ENCODE peak calls at places on chromosomes 3 and 15, in eight cellular contexts. One of them, this sample, is unnamed.

GRCh38 chr3:188305220-188305619 is 151.3 kb downstream of the LPP start:
- DNase-seq in CD8-positive, alpha-beta T cell: no peak
- DNase-seq in colonic mucosa: no peak
- DNase-seq in Peyer's patch: no peak
- DNase-seq in SJSA1: no peak
- DNase-seq in hepatocyte: no peak
- DNase-seq in stomach: no peak
- DNase-seq in CD8-positive, alpha-beta memory T cell: no peak
- DNase-seq in this sample: no peak

GRCh38 chr3:181103605-181104004 is 114.1 kb upstream of the DNAJC19 start:
- DNase-seq in CD8-positive, alpha-beta memory T cell: no peak
- DNase-seq in CD8-positive, alpha-beta T cell: no peak
- DNase-seq in Peyer's patch: no peak
- DNase-seq in colonic mucosa: no peak
- DNase-seq in stomach: no peak
- DNase-seq in SJSA1: no peak
- DNase-seq in hepatocyte: peak; percentile 19
- DNase-seq in this sample: no peak

GRCh38 chr15:38130739-38131498 is 121.7 kb upstream of the SPRED1 start:
- DNase-seq in CD8-positive, alpha-beta memory T cell: no peak
- DNase-seq in stomach: peak; percentile 49
- DNase-seq in SJSA1: no peak
- DNase-seq in Peyer's patch: peak; percentile 81
- DNase-seq in colonic mucosa: peak; percentile 69
- DNase-seq in CD8-positive, alpha-beta T cell: no peak
- DNase-seq in hepatocyte: peak; percentile 74
- DNase-seq in this sample: no peak

GRCh38 chr15:99631256-99631655 is 65.5 kb downstream of the MEF2A start:
- DNase-seq in colonic mucosa: no peak
- DNase-seq in SJSA1: no peak
- DNase-seq in Peyer's patch: peak; percentile 64
- DNase-seq in CD8-positive, alpha-beta memory T cell: no peak
- DNase-seq in stomach: no peak
- DNase-seq in CD8-positive, alpha-beta T cell: no peak
- DNase-seq in hepatocyte: no peak
- DNase-seq in this sample: no peak

GRCh38 chr3:155110021-155110420 is 29.9 kb downstream of the MME start:
- DNase-seq in hepatocyte: no peak
- DNase-seq in CD8-positive, alpha-beta memory T cell: no peak
- DNase-seq in colonic mucosa: no peak
- DNase-seq in SJSA1: no peak
- DNase-seq in stomach: no peak
- DNase-seq in Peyer's patch: no peak
- DNase-seq in CD8-positive, alpha-beta T cell: no peak
- DNase-seq in this sample: no peak

GRCh38 chr3:36606871-36607765 is 157.2 kb downstream of the DCLK3 start:
- DNase-seq in SJSA1: no peak
- DNase-seq in CD8-positive, alpha-beta memory T cell: no peak
- DNase-seq in CD8-positive, alpha-beta T cell: no peak
- DNase-seq in stomach: no peak
- DNase-seq in Peyer's patch: no peak
- DNase-seq in hepatocyte: no peak
- DNase-seq in colonic mucosa: no peak
- DNase-seq in this sample: no peak

GRCh38 chr15:96693515-96693914 is 363.0 kb downstream of the NR2F2 start:
- DNase-seq in CD8-positive, alpha-beta T cell: no peak
- DNase-seq in CD8-positive, alpha-beta memory T cell: no peak
- DNase-seq in SJSA1: no peak
- DNase-seq in hepatocyte: no peak
- DNase-seq in colonic mucosa: no peak
- DNase-seq in stomach: no peak
- DNase-seq in Peyer's patch: no peak
- DNase-seq in this sample: no peak

GRCh38 chr3:42213417-42213816 is 52.6 kb downstream of the CCK start:
- DNase-seq in SJSA1: no peak
- DNase-seq in colonic mucosa: peak; percentile 34
- DNase-seq in CD8-positive, alpha-beta T cell: peak; percentile 62
- DNase-seq in hepatocyte: no peak
- DNase-seq in Peyer's patch: peak; percentile 79
- DNase-seq in stomach: peak; percentile 48
- DNase-seq in CD8-positive, alpha-beta memory T cell: no peak
- DNase-seq in this sample: no peak

GRCh38 chr3:72145506-72146380 is 360.8 kb upstream of the PROK2 start:
- DNase-seq in hepatocyte: peak; percentile 73
- DNase-seq in CD8-positive, alpha-beta T cell: no peak
- DNase-seq in Peyer's patch: no peak
- DNase-seq in SJSA1: peak; percentile 42
- DNase-seq in stomach: no peak
- DNase-seq in colonic mucosa: no peak
- DNase-seq in CD8-positive, alpha-beta memory T cell: no peak
- DNase-seq in this sample: no peak

GRCh38 chr3:162978136-162978535 is 1481.5 kb downstream of the OTOL1 start:
- DNase-seq in colonic mucosa: no peak
- DNase-seq in CD8-positive, alpha-beta T cell: no peak
- DNase-seq in hepatocyte: no peak
- DNase-seq in SJSA1: no peak
- DNase-seq in CD8-positive, alpha-beta memory T cell: no peak
- DNase-seq in stomach: no peak
- DNase-seq in Peyer's patch: no peak
- DNase-seq in this sample: no peak

GRCh38 chr15:35101335-35101734 is 16.2 kb upstream of the NANOGP8 start:
- DNase-seq in hepatocyte: no peak
- DNase-seq in colonic mucosa: no peak
- DNase-seq in stomach: no peak
- DNase-seq in Peyer's patch: no peak
- DNase-seq in SJSA1: no peak
- DNase-seq in CD8-positive, alpha-beta memory T cell: no peak
- DNase-seq in CD8-positive, alpha-beta T cell: no peak
- DNase-seq in this sample: no peak

GRCh38 chr3:120198305-120198878 is 86.6 kb downstream of the GPR156 start:
- DNase-seq in SJSA1: peak; percentile 29
- DNase-seq in CD8-positive, alpha-beta memory T cell: no peak
- DNase-seq in stomach: no peak
- DNase-seq in CD8-positive, alpha-beta T cell: no peak
- DNase-seq in colonic mucosa: no peak
- DNase-seq in Peyer's patch: no peak
- DNase-seq in hepatocyte: peak; percentile 32
- DNase-seq in this sample: no peak

GRCh38 chr3:177822826-177823225 is 625.5 kb upstream of the TBL1XR1 start:
- DNase-seq in hepatocyte: no peak
- DNase-seq in CD8-positive, alpha-beta T cell: no peak
- DNase-seq in stomach: no peak
- DNase-seq in SJSA1: no peak
- DNase-seq in CD8-positive, alpha-beta memory T cell: no peak
- DNase-seq in colonic mucosa: no peak
- DNase-seq in Peyer's patch: no peak
- DNase-seq in this sample: no peak

GRCh38 chr3:101998256-101998926 is 149.1 kb downstream of the NFKBIZ start:
- DNase-seq in stomach: no peak
- DNase-seq in Peyer's patch: no peak
- DNase-seq in SJSA1: no peak
- DNase-seq in hepatocyte: no peak
- DNase-seq in CD8-positive, alpha-beta T cell: no peak
- DNase-seq in colonic mucosa: no peak
- DNase-seq in CD8-positive, alpha-beta memory T cell: no peak
- DNase-seq in this sample: no peak

GRCh38 chr15:26759991-26760390 is 12.9 kb downstream of the GABRB3 start:
- DNase-seq in SJSA1: no peak
- DNase-seq in Peyer's patch: no peak
- DNase-seq in CD8-positive, alpha-beta memory T cell: no peak
- DNase-seq in colonic mucosa: no peak
- DNase-seq in stomach: no peak
- DNase-seq in hepatocyte: no peak
- DNase-seq in CD8-positive, alpha-beta T cell: no peak
- DNase-seq in this sample: no peak

GRCh38 chr15:65752151-65752700 is 39.9 kb downstream of the DENND4A start:
- DNase-seq in Peyer's patch: no peak
- DNase-seq in hepatocyte: no peak
- DNase-seq in CD8-positive, alpha-beta T cell: no peak
- DNase-seq in SJSA1: no peak
- DNase-seq in colonic mucosa: no peak
- DNase-seq in CD8-positive, alpha-beta memory T cell: no peak
- DNase-seq in stomach: no peak
- DNase-seq in this sample: no peak

GRCh38 chr15:101698314-101698713 is 26.0 kb downstream of the TARS3 start:
- DNase-seq in hepatocyte: no peak
- DNase-seq in stomach: no peak
- DNase-seq in SJSA1: no peak
- DNase-seq in CD8-positive, alpha-beta T cell: no peak
- DNase-seq in Peyer's patch: no peak
- DNase-seq in CD8-positive, alpha-beta memory T cell: no peak
- DNase-seq in colonic mucosa: no peak
- DNase-seq in this sample: no peak

GRCh38 chr3:126154391-126155279 is 25.8 kb downstream of the ALDH1L1 start:
- DNase-seq in hepatocyte: peak; percentile 3
- DNase-seq in SJSA1: no peak
- DNase-seq in CD8-positive, alpha-beta memory T cell: no peak
- DNase-seq in stomach: no peak
- DNase-seq in CD8-positive, alpha-beta T cell: peak; percentile 39
- DNase-seq in Peyer's patch: peak; percentile 35
- DNase-seq in colonic mucosa: peak; percentile 14
- DNase-seq in this sample: no peak

GRCh38 chr15:31326729-31327673 is at the start of gene KLF13:
- DNase-seq in Peyer's patch: peak; percentile 85
- DNase-seq in SJSA1: no peak
- DNase-seq in stomach: peak; percentile 74
- DNase-seq in CD8-positive, alpha-beta T cell: peak; percentile 86
- DNase-seq in CD8-positive, alpha-beta memory T cell: peak; percentile 73
- DNase-seq in hepatocyte: peak; percentile 88
- DNase-seq in colonic mucosa: peak; percentile 60
- DNase-seq in this sample: no peak

GRCh38 chr3:97971679-97972567 is at the start of gene RIOX2:
- DNase-seq in SJSA1: peak; percentile 52
- DNase-seq in stomach: peak; percentile 78
- DNase-seq in Peyer's patch: peak; percentile 87
- DNase-seq in CD8-positive, alpha-beta memory T cell: peak; percentile 55
- DNase-seq in colonic mucosa: peak; percentile 80
- DNase-seq in CD8-positive, alpha-beta T cell: peak; percentile 83
- DNase-seq in hepatocyte: peak; percentile 87
- DNase-seq in this sample: peak; percentile 62

DNA sequence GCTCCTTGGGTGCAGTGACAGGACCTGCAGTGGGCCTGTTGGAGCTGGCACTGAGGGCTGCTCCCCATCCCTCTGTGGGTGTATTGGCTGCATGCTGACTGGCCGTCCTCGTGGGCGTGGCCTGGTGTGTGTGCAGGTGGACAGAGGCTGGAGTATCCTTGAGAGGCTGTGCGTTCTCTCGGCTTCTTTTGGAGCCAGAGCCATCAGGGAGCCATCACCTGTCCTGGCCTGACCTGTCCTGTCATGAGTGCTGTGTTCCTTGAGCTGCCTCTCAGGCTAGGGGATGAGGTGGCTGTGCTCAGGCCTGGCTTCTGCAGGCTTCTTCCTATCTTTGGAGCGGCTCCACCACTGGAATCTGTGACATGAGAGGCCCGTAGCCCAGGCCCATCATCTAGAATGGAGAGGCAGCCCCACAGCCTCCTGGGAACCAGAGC is 61.5 kb downstream of the APBA2 start:
- DNase-seq in stomach: no peak
- DNase-seq in Peyer's patch: peak; percentile 29
- DNase-seq in hepatocyte: no peak
- DNase-seq in CD8-positive, alpha-beta T cell: peak; percentile 47
- DNase-seq in CD8-positive, alpha-beta memory T cell: no peak
- DNase-seq in colonic mucosa: no peak
- DNase-seq in SJSA1: no peak
- DNase-seq in this sample: no peak
- H3K27ac ChIP-seq in stomach: no peak overlapping the region
- H3K27ac ChIP-seq in Peyer's patch: peak overlapping the region; percentile 46
- H3K27ac ChIP-seq in hepatocyte: no peak overlapping the region
- H3K27ac ChIP-seq in CD8-positive, alpha-beta T cell: peak overlapping the region; percentile 59
- H3K27ac ChIP-seq in CD8-positive, alpha-beta memory T cell: no peak overlapping the region
- H3K27ac ChIP-seq in colonic mucosa: no peak overlapping the region
- H3K27ac ChIP-seq in SJSA1: no peak overlapping the region
- H3K27ac ChIP-seq in this sample: peak overlapping the region; percentile 62

GRCh38 chr3:198067416-198067815 is 107.4 kb downstream of the LMLN start:
- DNase-seq in SJSA1: no peak
- DNase-seq in stomach: no peak
- DNase-seq in CD8-positive, alpha-beta memory T cell: no peak
- DNase-seq in colonic mucosa: no peak
- DNase-seq in CD8-positive, alpha-beta T cell: no peak
- DNase-seq in hepatocyte: no peak
- DNase-seq in Peyer's patch: no peak
- DNase-seq in this sample: no peak
- H3K27ac ChIP-seq in SJSA1: no peak overlapping the region
- H3K27ac ChIP-seq in stomach: no peak overlapping the region
- H3K27ac ChIP-seq in CD8-positive, alpha-beta memory T cell: no peak overlapping the region
- H3K27ac ChIP-seq in colonic mucosa: no peak overlapping the region
- H3K27ac ChIP-seq in CD8-positive, alpha-beta T cell: no peak overlapping the region
- H3K27ac ChIP-seq in hepatocyte: no peak overlapping the region
- H3K27ac ChIP-seq in Peyer's patch: no peak overlapping the region
- H3K27ac ChIP-seq in this sample: no peak overlapping the region

GRCh38 chr3:89287902-89288520 is 180.6 kb downstream of the EPHA3 start:
- DNase-seq in Peyer's patch: no peak
- DNase-seq in stomach: no peak
- DNase-seq in hepatocyte: no peak
- DNase-seq in colonic mucosa: no peak
- DNase-seq in CD8-positive, alpha-beta memory T cell: no peak
- DNase-seq in CD8-positive, alpha-beta T cell: no peak
- DNase-seq in SJSA1: no peak
- DNase-seq in this sample: no peak

DNA sequence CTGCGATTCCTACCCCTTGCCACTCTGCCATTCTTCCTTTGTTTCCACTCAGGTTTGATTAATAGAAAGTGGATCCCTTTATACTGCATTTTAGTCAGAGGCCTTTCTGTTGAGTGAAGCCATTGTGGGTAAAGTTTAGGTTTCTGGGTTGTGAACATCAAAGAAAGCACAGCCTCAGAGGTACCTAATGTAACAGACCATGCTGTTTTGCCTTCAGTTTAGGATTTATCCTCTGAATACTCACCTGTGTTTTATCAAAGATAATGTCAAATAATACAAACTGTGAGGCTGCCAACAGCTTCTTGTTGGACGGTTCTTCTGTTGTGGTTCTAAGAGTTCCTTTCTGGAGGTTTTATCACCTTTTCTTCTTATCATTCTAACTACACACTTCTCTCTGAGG is 182.4 kb downstream of the EPHA3 start:
- DNase-seq in SJSA1: no peak
- DNase-seq in Peyer's patch: no peak
- DNase-seq in CD8-positive, alpha-beta T cell: no peak
- DNase-seq in stomach: no peak
- DNase-seq in hepatocyte: no peak
- DNase-seq in colonic mucosa: no peak
- DNase-seq in CD8-positive, alpha-beta memory T cell: no peak
- DNase-seq in this sample: no peak
- H3K27ac ChIP-seq in SJSA1: no peak overlapping the region
- H3K27ac ChIP-seq in Peyer's patch: no peak overlapping the region
- H3K27ac ChIP-seq in CD8-positive, alpha-beta T cell: no peak overlapping the region
- H3K27ac ChIP-seq in stomach: no peak overlapping the region
- H3K27ac ChIP-seq in hepatocyte: no peak overlapping the region
- H3K27ac ChIP-seq in colonic mucosa: no peak overlapping the region
- H3K27ac ChIP-seq in CD8-positive, alpha-beta memory T cell: no peak overlapping the region
- H3K27ac ChIP-seq in this sample: no peak overlapping the region

DNA sequence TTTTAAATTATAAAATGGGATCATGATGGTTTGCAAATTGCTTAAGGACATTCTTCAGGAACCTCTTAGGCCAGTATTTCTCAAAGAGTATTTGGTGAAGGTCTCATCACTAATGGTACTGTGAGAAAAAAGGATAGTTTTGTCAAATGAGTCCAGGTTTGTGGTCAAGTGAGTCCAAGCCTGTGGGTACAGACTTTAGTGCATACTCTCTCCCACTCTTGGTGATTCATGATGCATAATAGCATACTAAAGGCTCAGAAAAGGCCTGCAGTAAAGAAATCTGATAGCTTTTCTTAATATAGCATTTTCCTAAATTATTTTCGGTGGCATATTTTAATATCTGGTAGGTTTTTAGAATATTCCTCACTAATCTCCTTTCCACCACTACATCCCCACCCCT is 20.0 kb downstream of the BOC start:
- DNase-seq in colonic mucosa: no peak
- DNase-seq in Peyer's patch: no peak
- DNase-seq in stomach: no peak
- DNase-seq in CD8-positive, alpha-beta memory T cell: no peak
- DNase-seq in CD8-positive, alpha-beta T cell: no peak
- DNase-seq in SJSA1: no peak
- DNase-seq in hepatocyte: no peak
- DNase-seq in this sample: no peak
- H3K27ac ChIP-seq in colonic mucosa: no peak overlapping the region
- H3K27ac ChIP-seq in Peyer's patch: no peak overlapping the region
- H3K27ac ChIP-seq in stomach: no peak overlapping the region
- H3K27ac ChIP-seq in CD8-positive, alpha-beta memory T cell: no peak overlapping the region
- H3K27ac ChIP-seq in CD8-positive, alpha-beta T cell: no peak overlapping the region
- H3K27ac ChIP-seq in SJSA1: peak overlapping the region; percentile 54
- H3K27ac ChIP-seq in hepatocyte: peak overlapping the region; percentile 22
- H3K27ac ChIP-seq in this sample: no peak overlapping the region

This sample was measured in naive thymus-derived CD4-positive, alpha-beta T cell.